ENCODE peak calls at places on chromosomes 7 and 10, in seven cellular contexts. F is esophagus squamous epithelium, B is tibial nerve, C is IMR-90, K is GM06990, O is DND-41, W is uterus. T is an unnamed sample. For H3K36me3, the result is how much of the 10 kb centered on the place peaks cover.

GRCh38 chr10:43041422-43042342 is 35.2 kb upstream of the RET start:
- DNase-seq in O (no peak), W (no peak), B (peak), F (no peak), C (no peak), K (no peak), T (no peak)

GRCh38 chr10:79400567-79401004 is 44.8 kb downstream of the ZCCHC24 start:
- DNase-seq in O (peak), C (no peak), K (peak), B (no peak), W (no peak), F (no peak), T (peak)

GRCh38 chr10:132387723-132388210 is 9.2 kb upstream of the PWWP2B start:
- DNase-seq in C (peak), B (no peak), O (peak), K (peak), F (no peak), W (peak), T (peak)

GRCh38 chr7:157569967-157570366 is 233.2 kb downstream of the DNAJB6 start:
- DNase-seq in K (no peak), C (no peak), F (no peak), O (no peak), W (no peak), B (no peak), T (no peak)

GRCh38 chr10:22252801-22253577 is 35.2 kb upstream of the EBLN1 start:
- DNase-seq in K (peak), O (no peak), W (peak), C (no peak), F (no peak), B (no peak), T (no peak)

GRCh38 chr7:101386558-101387199 is 24.0 kb downstream of the COL26A1 start:
- DNase-seq in B (peak), F (no peak), W (no peak), O (peak), K (no peak), C (peak), T (no peak)

GRCh38 chr10:132479024-132479602 is 58.5 kb upstream of the INPP5A start:
- DNase-seq in O (no peak), B (no peak), C (no peak), W (no peak), K (no peak), F (no peak), T (no peak)

GRCh38 chr7:87564290-87564963 is 36.3 kb downstream of the ABCB1 start:
- DNase-seq in C (no peak), W (no peak), B (no peak), K (no peak), F (no peak), O (peak), T (peak)

GRCh38 chr10:49768731-49769130 is 6.6 kb upstream of the OGDHL start:
- DNase-seq in C (no peak), F (no peak), B (no peak), W (no peak), K (no peak), O (no peak), T (no peak)

GRCh38 chr10:49679480-49679893 is at the start of gene C10orf53:
- DNase-seq in W (no peak), K (peak), O (no peak), F (no peak), B (no peak), C (peak), T (no peak)

GRCh38 chr7:104931181-104931781 is 82.7 kb upstream of the KMT2E start:
- DNase-seq in O (no peak), C (no peak), K (no peak), B (no peak), W (no peak), F (no peak), T (no peak)

GRCh38 chr7:67854236-67854635 is 857.6 kb downstream of the TYW1 start:
- DNase-seq in O (no peak), B (no peak), C (no peak), W (no peak), F (no peak), K (no peak), T (no peak)

DNA sequence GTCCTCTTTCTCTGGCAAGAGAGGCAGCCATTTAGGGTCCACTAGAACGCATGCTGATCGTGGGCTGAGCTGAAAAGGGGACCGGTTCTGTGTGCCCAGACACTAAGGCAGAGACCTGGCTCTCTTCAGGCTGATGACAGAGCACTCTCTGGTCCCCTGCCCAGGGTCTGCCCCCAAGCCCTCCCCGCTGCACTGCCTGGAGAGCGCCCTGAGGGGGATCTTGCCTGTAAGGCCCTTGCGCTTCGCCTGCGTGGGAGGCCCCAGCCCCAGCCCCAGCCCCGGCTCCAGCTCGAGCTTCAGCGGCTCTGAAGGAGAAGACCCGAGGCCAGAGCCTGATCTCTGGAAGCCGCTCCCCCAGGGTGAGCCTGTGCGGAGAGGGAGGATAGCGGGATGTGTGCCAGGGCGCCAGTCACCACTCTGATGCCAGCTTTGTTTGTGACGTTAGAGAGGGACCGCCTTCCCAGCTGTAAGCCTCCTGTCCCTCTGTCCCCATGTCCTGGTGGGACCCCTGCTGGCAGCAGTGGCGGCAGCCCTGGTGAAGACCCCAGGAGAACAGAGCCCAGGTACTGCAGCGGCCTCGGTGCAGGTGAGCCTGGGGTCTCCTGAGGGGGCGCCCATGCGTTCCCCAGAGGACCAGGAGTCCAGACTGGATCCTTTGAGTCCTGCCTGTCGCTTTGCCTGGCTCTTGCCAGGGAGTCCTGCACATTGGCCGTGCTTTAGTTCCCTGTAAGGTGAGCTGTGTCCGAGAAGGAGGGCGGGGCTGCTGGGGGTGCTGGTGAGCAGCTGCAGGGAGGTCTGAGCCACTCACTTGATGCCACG is 43.2 kb downstream of the ZNF467 start:
- DNase-seq in F (no peak), B (no peak), K (no peak), C (no peak), O (no peak), W (no peak), T (no peak)
- H3K36me3 ChIP-seq in F (under half), B (under half), K (under half), C (under half), O (under half), W (under half), T (under half)

GRCh38 chr7:47965456-47965855 is 14.0 kb downstream of the HUS1 start:
- DNase-seq in K (no peak), C (no peak), B (no peak), O (no peak), F (no peak), W (no peak), T (no peak)
- H3K36me3 ChIP-seq in K (under half), C (under half), B (under half), O (under half), F (half or more), W (under half), T (half or more)

DNA sequence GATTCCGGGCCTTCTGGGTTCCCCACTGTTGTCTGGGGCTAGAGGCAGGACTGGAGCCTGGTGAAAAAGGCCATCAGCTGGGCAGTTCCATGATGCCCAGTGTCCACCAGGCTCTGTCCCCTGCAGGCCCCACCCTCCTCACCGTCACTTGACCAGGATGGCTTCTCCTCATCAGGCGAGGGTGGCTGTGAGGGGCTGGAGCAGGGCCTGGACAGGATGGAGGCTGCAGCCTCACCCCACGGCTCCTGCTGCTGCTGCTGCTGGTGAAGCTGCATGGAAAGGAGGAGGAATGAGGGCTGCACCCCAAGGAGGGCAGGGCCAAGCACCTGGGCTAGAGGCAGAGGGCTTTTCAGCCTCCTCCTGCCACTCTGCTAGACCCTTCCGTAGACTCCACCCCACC is 8.3 kb downstream of the ATG9B start:
- DNase-seq in K (no peak), W (no peak), O (no peak), B (no peak), C (no peak), F (no peak), T (no peak)
- H3K36me3 ChIP-seq in K (under half), W (under half), O (under half), B (under half), C (under half), F (under half), T (under half)

GRCh38 chr7:130877676-130878305 is 143.8 kb upstream of the KLF14 start:
- DNase-seq in O (no peak), F (no peak), B (no peak), C (peak), K (no peak), W (no peak), T (no peak)

GRCh38 chr7:130875901-130876300 is 141.9 kb upstream of the KLF14 start:
- DNase-seq in C (peak), F (no peak), O (no peak), B (no peak), K (no peak), W (no peak), T (no peak)

GRCh38 chr7:130878785-130879184 is 144.8 kb upstream of the KLF14 start:
- DNase-seq in K (no peak), O (no peak), F (no peak), B (no peak), W (no peak), C (peak), T (no peak)

GRCh38 chr7:130875265-130875741 is 141.3 kb upstream of the KLF14 start:
- DNase-seq in K (no peak), B (no peak), O (peak), C (peak), W (no peak), F (no peak), T (peak)

GRCh38 chr7:130877236-130877635 is 143.2 kb upstream of the KLF14 start:
- DNase-seq in K (no peak), O (no peak), F (no peak), B (no peak), W (no peak), C (peak), T (no peak)
- H3K36me3 ChIP-seq in K (under half), O (half or more), F (under half), B (under half), W (under half), C (half or more), T (under half)

T was measured in OCI-LY7.